ENCODE peak calls at places on chromosomes 16 and 17, in four cellular contexts. W, L, T and D are unnamed samples.

GRCh38 chr17:27352481-27353460 is 58.9 kb downstream of the WSB1 start:
- DNase-seq in W (no peak), L (no peak), T (no peak), D (no peak)

GRCh38 chr17:70053241-70054234 is 21.5 kb upstream of the KCNJ16 start:
- DNase-seq in W (no peak), L (no peak), T (no peak), D (no peak)

GRCh38 chr16:705748-706188 is at the start of gene FBXL16:
- DNase-seq in W (no peak), L (no peak), T (no peak), D (peak; percentile 76)

GRCh38 chr16:58026705-58027340 is 1.3 kb downstream of the MMP15 start:
- DNase-seq in W (no peak), L (no peak), T (no peak), D (peak; percentile 46)

GRCh38 chr16:67311607-67312449 is 14.7 kb downstream of the KCTD19 start:
- DNase-seq in W (no peak), L (peak; percentile 28), T (peak; percentile 70), D (peak; percentile 17)

GRCh38 chr17:41334385-41334784 is 16.2 kb downstream of the KRT33A start:
- DNase-seq in W (no peak), L (no peak), T (no peak), D (no peak)

GRCh38 chr17:66541461-66542182 is 239.2 kb downstream of the PRKCA start:
- DNase-seq in W (no peak), L (no peak), T (no peak), D (peak; percentile 47)

GRCh38 chr17:30954046-30954805 is 16.6 kb upstream of the RNF135 start:
- DNase-seq in W (no peak), L (no peak), T (no peak), D (peak; percentile 17)

GRCh38 chr16:19861811-19862327 is 22.8 kb downstream of the GPRC5B start:
- DNase-seq in W (no peak), L (no peak), T (no peak), D (no peak)

GRCh38 chr17:80783461-80783860 is 208.2 kb upstream of the CHMP6 start:
- DNase-seq in W (no peak), L (no peak), T (no peak), D (no peak)

GRCh38 chr17:79176792-79177601 is 102.4 kb downstream of the ENGASE start:
- DNase-seq in W (no peak), L (no peak), T (no peak), D (no peak)

DNA sequence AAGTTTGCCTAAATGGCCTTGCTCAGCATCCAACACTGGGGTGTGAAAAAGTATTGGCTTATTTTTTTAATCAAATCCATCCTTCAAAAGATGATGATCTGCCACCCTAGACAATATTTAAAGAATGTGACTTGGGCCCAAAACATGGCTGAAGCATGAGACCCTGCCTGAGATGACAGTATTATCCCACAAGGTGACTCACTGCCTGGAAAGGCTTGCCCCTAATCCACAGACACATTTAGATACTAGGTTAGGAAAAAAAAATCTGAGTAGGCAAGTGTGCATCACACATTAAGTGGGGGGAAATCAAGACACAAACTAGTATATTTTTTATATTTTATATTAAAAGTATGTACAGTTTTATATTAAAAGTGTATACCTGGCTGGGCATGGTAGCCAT is 38.4 kb downstream of the TOM1L2 start:
- DNase-seq in W (no peak), L (no peak), T (no peak), D (no peak)
- TF ChIP-seq FOSL1 in W (no peak), L (no peak), T (no peak), D (no peak)

DNA sequence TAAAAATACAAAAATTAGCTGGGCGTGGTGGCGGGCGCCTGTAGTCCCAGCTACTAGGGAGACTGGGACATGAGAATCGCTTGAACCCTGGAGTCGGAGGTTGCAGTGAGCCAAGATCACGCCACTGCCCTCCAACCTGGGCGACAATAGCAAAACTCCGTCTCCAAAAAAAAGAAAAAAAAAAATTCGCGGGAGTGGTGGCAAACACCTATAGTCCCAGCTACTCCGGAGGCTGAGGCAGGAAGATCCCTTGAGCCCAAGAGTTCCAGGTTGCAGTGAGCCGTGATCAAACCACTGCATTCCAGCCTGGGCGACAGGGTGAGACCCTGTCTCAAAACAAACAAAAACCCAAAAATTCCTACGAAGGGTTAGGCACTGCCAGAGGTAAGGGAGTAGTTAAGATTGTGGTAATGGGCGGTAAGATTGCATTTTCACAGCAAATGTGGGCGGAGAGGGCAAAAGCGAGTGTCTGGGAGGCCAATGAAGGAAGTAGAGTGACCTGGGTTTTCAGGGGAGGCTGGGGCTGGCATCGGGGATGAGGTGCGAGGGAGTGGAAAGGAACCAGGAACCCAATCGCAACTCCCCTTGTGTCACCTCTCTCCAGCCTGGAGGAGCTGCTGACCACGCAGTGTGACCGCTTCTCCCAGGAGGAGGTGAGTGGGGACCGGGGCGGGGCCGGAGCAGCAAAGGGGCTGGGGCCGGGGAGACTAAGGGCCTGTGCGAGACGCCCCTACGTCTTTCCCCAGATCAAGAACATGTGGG is 2.6 kb downstream of the MYL11 start:
- DNase-seq in W (no peak), L (no peak), T (no peak), D (no peak)
- TF ChIP-seq FOSL1 in W (no peak), L (no peak), T (no peak), D (peak; percentile 1)

GRCh38 chr17:1627219-1627986 is 1.2 kb downstream of the SLC43A2 start:
- DNase-seq in W (no peak), L (no peak), T (no peak), D (peak; percentile 51)

GRCh38 chr17:1627987-1628855 is at the start of gene SLC43A2:
- DNase-seq in W (no peak), L (peak; percentile 58), T (peak; percentile 48), D (peak; percentile 86)

GRCh38 chr17:1630662-1631061 is 2.0 kb upstream of the SLC43A2 start:
- DNase-seq in W (no peak), L (no peak), T (no peak), D (no peak)

GRCh38 chr17:1628856-1629646 is 417 bp upstream of the SLC43A2 start:
- DNase-seq in W (no peak), L (peak; percentile 91), T (peak; percentile 82), D (peak; percentile 95)

GRCh38 chr17:1629647-1630310 is 1.1 kb upstream of the SLC43A2 start:
- DNase-seq in W (no peak), L (no peak), T (peak; percentile 29), D (peak; percentile 64)
- TF ChIP-seq FOSL1 in W (no peak), L (no peak), T (no peak), D (no peak)

GRCh38 chr17:39908789-39909352 is 9.6 kb downstream of the GSDMB start:
- DNase-seq in W (no peak), L (no peak), T (no peak), D (no peak)
- TF ChIP-seq FOSL1 in W (no peak), L (no peak), T (no peak), D (no peak)

DNA sequence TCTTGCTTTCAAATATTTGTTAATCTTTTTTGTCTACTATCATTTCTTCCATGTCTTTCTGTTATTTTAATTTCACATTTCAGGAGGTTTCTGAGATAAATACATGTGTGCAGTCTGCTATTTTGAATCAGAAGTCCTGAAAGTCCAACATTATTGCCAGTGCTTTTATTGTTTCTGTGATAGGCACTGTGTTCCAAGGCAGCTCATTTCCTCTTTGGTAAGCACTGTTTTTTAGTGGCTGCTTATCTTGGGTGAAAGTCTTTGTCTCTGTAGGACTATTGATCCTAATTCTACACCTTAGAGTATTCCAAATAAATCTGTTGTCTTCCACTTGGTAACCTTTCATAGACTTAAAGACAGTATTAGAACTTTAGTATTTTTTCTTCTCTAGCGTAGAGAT is 76.1 kb downstream of the PPM1E start:
- DNase-seq in W (no peak), L (no peak), T (no peak), D (no peak)
- TF ChIP-seq FOSL1 in W (no peak), L (no peak), T (no peak), D (no peak)

GRCh38 chr17:49085565-49086315 is 46.8 kb upstream of the B4GALNT2 start:
- DNase-seq in W (no peak), L (peak; percentile 43), T (no peak), D (no peak)

GRCh38 chr17:49086649-49087048 is 45.9 kb upstream of the B4GALNT2 start:
- DNase-seq in W (no peak), L (no peak), T (no peak), D (no peak)

GRCh38 chr17:49086316-49086605 is 46.3 kb upstream of the B4GALNT2 start:
- DNase-seq in W (no peak), L (no peak), T (no peak), D (no peak)

GRCh38 chr17:49090885-49091594 is 41.5 kb upstream of the B4GALNT2 start:
- DNase-seq in W (no peak), L (no peak), T (no peak), D (no peak)

GRCh38 chr17:49089094-49089493 is 43.5 kb upstream of the B4GALNT2 start:
- DNase-seq in W (no peak), L (no peak), T (no peak), D (no peak)
- TF ChIP-seq FOSL1 in W (no peak), L (no peak), T (no peak), D (no peak)